ENCODE peak calls at places on chromosomes 1 and 21, in four cellular contexts. One of them, this sample, is unnamed.

GRCh38 chr21:18340387-18340942 is 63.1 kb downstream of the TMPRSS15 start:
- DNase-seq in WTC11: no peak
- DNase-seq in K562: no peak
- DNase-seq in HepG2: no peak
- DNase-seq in this sample: no peak

GRCh38 chr1:165907256-165907857 is 79.9 kb downstream of the UCK2 start:
- DNase-seq in WTC11: no peak
- DNase-seq in K562: no peak
- DNase-seq in HepG2: no peak
- DNase-seq in this sample: no peak

GRCh38 chr1:27954186-27954585 is 5.6 kb upstream of the XKR8 start:
- DNase-seq in WTC11: no peak
- DNase-seq in K562: no peak
- DNase-seq in HepG2: no peak
- DNase-seq in this sample: no peak

GRCh38 chr1:228368801-228369607 is 37.6 kb downstream of the TRIM11 start:
- DNase-seq in WTC11: peak; percentile 9
- DNase-seq in K562: peak; percentile 85
- DNase-seq in HepG2: no peak
- DNase-seq in this sample: no peak

GRCh38 chr1:46284597-46285564 is 18.5 kb downstream of the LRRC41 start:
- DNase-seq in WTC11: no peak
- DNase-seq in K562: no peak
- DNase-seq in HepG2: no peak
- DNase-seq in this sample: no peak

GRCh38 chr1:99537886-99538617 is 107.9 kb upstream of the PALMD start:
- DNase-seq in WTC11: no peak
- DNase-seq in K562: no peak
- DNase-seq in HepG2: no peak
- DNase-seq in this sample: no peak

GRCh38 chr1:231233735-231234417 is 7.1 kb upstream of the GNPAT start:
- DNase-seq in WTC11: no peak
- DNase-seq in K562: no peak
- DNase-seq in HepG2: peak; percentile 98
- DNase-seq in this sample: no peak

GRCh38 chr1:155006601-155007101 is 4.0 kb downstream of the ZBTB7B start:
- DNase-seq in WTC11: no peak
- DNase-seq in K562: no peak
- DNase-seq in HepG2: no peak
- DNase-seq in this sample: no peak

GRCh38 chr1:108663074-108663473 is 2.2 kb upstream of the HENMT1 start:
- DNase-seq in WTC11: no peak
- DNase-seq in K562: no peak
- DNase-seq in HepG2: no peak
- DNase-seq in this sample: no peak

GRCh38 chr1:114298059-114298458 is 144.4 kb upstream of the SYT6 start:
- DNase-seq in WTC11: no peak
- DNase-seq in K562: no peak
- DNase-seq in HepG2: no peak
- DNase-seq in this sample: no peak

GRCh38 chr1:33365560-33365997 is 44.7 kb upstream of the A3GALT2 start:
- DNase-seq in WTC11: no peak
- DNase-seq in K562: no peak
- DNase-seq in HepG2: no peak
- DNase-seq in this sample: no peak

GRCh38 chr1:206041640-206042039 is 11.3 kb upstream of the RHEX start:
- DNase-seq in WTC11: peak; percentile 42
- DNase-seq in K562: no peak
- DNase-seq in HepG2: no peak
- DNase-seq in this sample: peak; percentile 25

GRCh38 chr1:40179496-40180089 is 18.4 kb downstream of the RLF start:
- DNase-seq in WTC11: no peak
- DNase-seq in K562: no peak
- DNase-seq in HepG2: no peak
- DNase-seq in this sample: no peak

GRCh38 chr1:31621872-31622730 is 4.6 kb downstream of the HCRTR1 start:
- DNase-seq in WTC11: no peak
- DNase-seq in K562: no peak
- DNase-seq in HepG2: no peak
- DNase-seq in this sample: no peak

GRCh38 chr1:107750364-107750959 is 214.5 kb downstream of the VAV3 start:
- DNase-seq in WTC11: peak; percentile 66
- DNase-seq in K562: peak; percentile 39
- DNase-seq in HepG2: peak; percentile 65
- DNase-seq in this sample: peak; percentile 60

GRCh38 chr1:209662879-209663327 is 10.7 kb upstream of the LAMB3 start:
- DNase-seq in WTC11: no peak
- DNase-seq in K562: no peak
- DNase-seq in HepG2: no peak
- DNase-seq in this sample: no peak

GRCh38 chr1:231656741-231657140 is 30.2 kb downstream of the DISC1 start:
- DNase-seq in WTC11: no peak
- DNase-seq in K562: no peak
- DNase-seq in HepG2: no peak
- DNase-seq in this sample: no peak

GRCh38 chr1:157136133-157136532 is 2.1 kb downstream of the ETV3 start:
- DNase-seq in WTC11: no peak
- DNase-seq in K562: no peak
- DNase-seq in HepG2: peak; percentile 22
- DNase-seq in this sample: no peak

GRCh38 chr21:35559881-35560280 is 500.4 kb downstream of the SETD4 start:
- DNase-seq in WTC11: no peak
- DNase-seq in K562: no peak
- DNase-seq in HepG2: no peak
- DNase-seq in this sample: no peak

GRCh38 chr1:236149696-236150228 is 7.4 kb downstream of the GPR137B start:
- DNase-seq in WTC11: no peak
- DNase-seq in K562: no peak
- DNase-seq in HepG2: no peak
- DNase-seq in this sample: no peak

GRCh38 chr1:40799351-40799867 is 15.8 kb downstream of the KCNQ4 start:
- DNase-seq in WTC11: no peak
- DNase-seq in K562: peak; percentile 29
- DNase-seq in HepG2: no peak
- DNase-seq in this sample: no peak

GRCh38 chr1:12150456-12151200 is 16.2 kb upstream of the TNFRSF1B start:
- DNase-seq in WTC11: no peak
- DNase-seq in K562: no peak
- DNase-seq in HepG2: no peak
- DNase-seq in this sample: no peak

GRCh38 chr1:3838788-3839187 is 18.2 kb downstream of the CEP104 start:
- DNase-seq in WTC11: no peak
- DNase-seq in K562: no peak
- DNase-seq in HepG2: no peak
- DNase-seq in this sample: no peak

GRCh38 chr1:50152236-50152635 is 43.5 kb downstream of the ELAVL4 start:
- DNase-seq in WTC11: no peak
- DNase-seq in K562: no peak
- DNase-seq in HepG2: no peak
- DNase-seq in this sample: no peak

GRCh38 chr1:56157477-56157876 is 421.9 kb downstream of the PLPP3 start:
- DNase-seq in WTC11: no peak
- DNase-seq in K562: no peak
- DNase-seq in HepG2: no peak
- DNase-seq in this sample: no peak

GRCh38 chr1:242019018-242019417 is 20.1 kb upstream of the MAP1LC3C start:
- DNase-seq in WTC11: no peak
- DNase-seq in K562: no peak
- DNase-seq in HepG2: no peak
- DNase-seq in this sample: no peak

GRCh38 chr1:204196068-204196795 is at the start of gene KISS1:
- DNase-seq in WTC11: no peak
- DNase-seq in K562: no peak
- DNase-seq in HepG2: no peak
- DNase-seq in this sample: no peak

GRCh38 chr1:226135059-226135651 is 51.4 kb downstream of the ACBD3 start:
- DNase-seq in WTC11: no peak
- DNase-seq in K562: no peak
- DNase-seq in HepG2: peak; percentile 50
- DNase-seq in this sample: peak; percentile 80

GRCh38 chr1:32486463-32487113 is 21.7 kb downstream of the ZBTB8B start:
- DNase-seq in WTC11: no peak
- DNase-seq in K562: no peak
- DNase-seq in HepG2: no peak
- DNase-seq in this sample: no peak

DNA sequence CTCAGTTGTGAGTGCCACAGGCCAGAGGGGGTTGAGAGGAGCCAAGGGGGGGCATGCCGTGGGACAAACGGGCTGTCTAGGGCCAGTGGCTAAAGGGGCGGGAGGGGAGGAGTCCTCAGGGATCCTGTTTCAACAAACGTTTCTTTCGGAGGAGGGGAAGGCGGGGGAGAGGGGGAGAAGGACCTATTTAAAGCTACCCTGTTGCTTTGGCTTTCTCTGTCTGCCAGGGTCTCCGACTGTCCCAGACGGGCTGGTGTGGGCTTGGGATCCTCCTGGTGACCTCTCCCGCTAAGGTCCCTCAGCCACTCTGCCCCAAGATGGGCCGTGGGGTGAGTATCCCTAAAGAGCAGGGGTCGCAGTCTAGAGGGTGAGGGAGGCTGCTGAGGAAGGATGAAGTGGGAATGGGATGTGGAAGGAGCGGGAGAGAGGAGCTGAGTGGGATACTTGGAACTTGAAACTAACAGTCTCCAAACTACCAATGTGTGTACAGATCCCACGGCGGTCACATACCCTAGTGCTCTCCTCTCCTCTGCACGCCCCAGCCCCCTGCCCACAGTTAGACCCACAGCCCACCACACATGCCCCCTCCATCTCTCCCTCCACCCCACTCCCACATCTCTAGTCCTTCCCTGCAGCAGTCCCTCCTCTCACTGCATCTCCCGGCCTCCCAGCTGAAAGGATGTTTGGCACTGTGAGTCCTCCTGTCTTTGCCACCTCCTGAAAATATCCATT is at the start of gene ATP1A2:
- DNase-seq in WTC11: peak; percentile 66
- DNase-seq in K562: no peak
- DNase-seq in HepG2: no peak
- DNase-seq in this sample: no peak
- TF ChIP-seq FOXJ3 in WTC11: no peak
- TF ChIP-seq FOXJ3 in K562: no peak
- TF ChIP-seq FOXJ3 in HepG2: no peak
- TF ChIP-seq FOXJ3 in this sample: no peak

GRCh38 chr1:53541761-53542550 is 82.8 kb downstream of the DMRTB1 start:
- DNase-seq in WTC11: peak; percentile 62
- DNase-seq in K562: peak; percentile 60
- DNase-seq in HepG2: no peak
- DNase-seq in this sample: no peak

GRCh38 chr1:53539711-53540603 is 80.8 kb downstream of the DMRTB1 start:
- DNase-seq in WTC11: no peak
- DNase-seq in K562: no peak
- DNase-seq in HepG2: no peak
- DNase-seq in this sample: no peak

GRCh38 chr1:53540604-53541262 is 81.5 kb downstream of the DMRTB1 start:
- DNase-seq in WTC11: no peak
- DNase-seq in K562: no peak
- DNase-seq in HepG2: no peak
- DNase-seq in this sample: no peak

GRCh38 chr1:53542551-53542950 is 83.4 kb downstream of the DMRTB1 start:
- DNase-seq in WTC11: no peak
- DNase-seq in K562: no peak
- DNase-seq in HepG2: no peak
- DNase-seq in this sample: no peak

DNA sequence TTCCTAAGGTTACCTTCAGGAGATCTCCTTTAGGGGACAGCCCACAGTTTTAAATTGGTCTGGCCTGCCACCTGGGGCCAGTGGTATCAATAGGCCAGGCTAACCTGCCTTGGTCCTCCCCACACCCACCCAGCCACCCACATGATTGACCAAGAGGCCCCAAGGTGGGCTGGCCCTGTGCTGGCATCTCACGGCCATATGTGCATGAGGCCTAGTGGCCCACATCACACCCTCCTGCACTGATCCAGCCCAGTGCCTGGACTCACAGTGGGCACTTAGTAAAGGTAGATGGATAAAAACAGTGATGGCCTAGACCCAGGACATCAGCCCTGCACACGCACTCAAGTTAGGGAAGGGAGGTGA is 82.0 kb downstream of the DMRTB1 start:
- DNase-seq in WTC11: no peak
- DNase-seq in K562: no peak
- DNase-seq in HepG2: no peak
- DNase-seq in this sample: no peak
- TF ChIP-seq FOXJ3 in WTC11: no peak
- TF ChIP-seq FOXJ3 in K562: no peak
- TF ChIP-seq FOXJ3 in HepG2: no peak
- TF ChIP-seq FOXJ3 in this sample: no peak

GRCh38 chr21:38927776-38928175 is 122.0 kb downstream of the ETS2 start:
- DNase-seq in WTC11: no peak
- DNase-seq in K562: no peak
- DNase-seq in HepG2: no peak
- DNase-seq in this sample: no peak

GRCh38 chr21:38930838-38931237 is 125.1 kb downstream of the ETS2 start:
- DNase-seq in WTC11: no peak
- DNase-seq in K562: no peak
- DNase-seq in HepG2: no peak
- DNase-seq in this sample: no peak

GRCh38 chr21:38929137-38929536 is 123.4 kb downstream of the ETS2 start:
- DNase-seq in WTC11: no peak
- DNase-seq in K562: no peak
- DNase-seq in HepG2: no peak
- DNase-seq in this sample: no peak

GRCh38 chr21:38929652-38930051 is 123.9 kb downstream of the ETS2 start:
- DNase-seq in WTC11: no peak
- DNase-seq in K562: no peak
- DNase-seq in HepG2: no peak
- DNase-seq in this sample: no peak

DNA sequence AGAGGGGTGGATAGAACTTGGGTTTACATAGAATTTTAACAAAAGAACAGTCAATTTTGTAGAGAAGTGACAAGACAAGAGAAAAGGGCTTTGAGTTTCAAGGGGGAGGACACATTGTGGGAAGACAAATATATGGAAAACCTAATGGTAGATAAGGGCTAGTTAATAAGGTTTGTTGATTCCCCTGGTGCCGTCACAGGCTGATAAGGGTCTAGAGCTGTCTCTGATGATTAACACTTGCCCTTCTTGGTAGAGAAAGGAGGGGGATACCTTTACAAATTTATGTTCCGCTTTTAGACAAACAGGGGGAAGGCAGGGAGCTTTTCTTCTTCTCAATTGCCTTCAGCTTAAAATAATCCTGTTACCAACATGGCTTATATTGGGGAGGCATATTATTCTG is 124.3 kb downstream of the ETS2 start:
- DNase-seq in WTC11: no peak
- DNase-seq in K562: no peak
- DNase-seq in HepG2: no peak
- DNase-seq in this sample: no peak
- TF ChIP-seq FOXJ3 in WTC11: no peak
- TF ChIP-seq FOXJ3 in K562: no peak
- TF ChIP-seq FOXJ3 in HepG2: no peak
- TF ChIP-seq FOXJ3 in this sample: no peak

DNA sequence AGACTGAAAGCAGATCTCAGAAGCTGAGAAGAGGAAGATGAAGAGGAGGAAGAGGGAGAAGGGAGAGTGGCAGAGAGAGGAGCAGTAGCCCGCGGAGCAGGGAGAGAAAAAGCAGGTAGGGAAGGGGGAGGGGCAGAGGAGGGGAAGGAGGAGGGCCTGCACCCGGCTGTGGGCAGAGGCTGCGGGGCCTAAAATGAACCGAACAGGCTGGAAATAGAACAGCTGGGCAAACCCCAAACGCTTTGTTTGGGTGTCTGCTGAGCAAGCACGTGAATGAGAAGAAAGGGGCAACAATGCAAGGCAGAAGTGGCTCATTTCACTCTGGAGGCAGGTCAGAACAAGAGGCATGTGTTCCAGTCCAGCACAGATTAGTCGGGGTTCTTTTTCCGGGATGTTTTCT is 33.5 kb downstream of the KCNC4 start:
- DNase-seq in WTC11: peak; percentile 31
- DNase-seq in K562: no peak
- DNase-seq in HepG2: no peak
- DNase-seq in this sample: no peak
- TF ChIP-seq FOXJ3 in WTC11: no peak
- TF ChIP-seq FOXJ3 in K562: no peak
- TF ChIP-seq FOXJ3 in HepG2: no peak
- TF ChIP-seq FOXJ3 in this sample: no peak

This sample was measured in SK-N-SH.